ENCODE peak calls at places on chromosomes 5 and 9, in four cellular contexts. B is WTC11, W is SK-N-SH, Z is H1. K is an unnamed sample.

GRCh38 chr9:132879443-132880310 is 979 bp downstream of the SPACA9 start:
- DNase-seq in B (no peak), W (no peak), Z (no peak), K (no peak)

GRCh38 chr5:61280766-61281427 is 51.2 kb upstream of the ZSWIM6 start:
- DNase-seq in B (no peak), Z (no peak), W (no peak), K (no peak)

GRCh38 chr9:88808761-88809370 is 182.4 kb upstream of the S1PR3 start:
- DNase-seq in B (no peak), Z (no peak), W (no peak), K (no peak)

GRCh38 chr9:127991017-127991756 is 10.4 kb upstream of the EEIG1 start:
- DNase-seq in B (no peak), Z (no peak), W (no peak), K (no peak)

GRCh38 chr5:135051399-135051798 is 17.4 kb upstream of the PITX1 start:
- DNase-seq in B (no peak), Z (no peak), W (no peak), K (peak; percentile 37)

GRCh38 chr9:129811967-129812363 is 9.0 kb downstream of the TOR1B start:
- DNase-seq in W (no peak), Z (no peak), B (no peak), K (no peak)

GRCh38 chr9:81417299-81417675 is 272.1 kb downstream of the TLE1 start:
- DNase-seq in Z (no peak), B (no peak), W (no peak), K (no peak)

GRCh38 chr9:124326378-124326777 is 68.6 kb downstream of the NEK6 start:
- DNase-seq in B (no peak), Z (no peak), W (no peak), K (no peak)

GRCh38 chr5:134905246-134905996 is 490 bp downstream of the PCBD2 start:
- DNase-seq in B (no peak), W (peak; percentile 66), Z (no peak), K (no peak)

GRCh38 chr9:134800791-134801339 is 79.7 kb upstream of the FCN2 start:
- DNase-seq in W (no peak), Z (no peak), B (no peak), K (no peak)

GRCh38 chr5:134873987-134874830 is at the start of gene TXNDC15:
- DNase-seq in Z (peak; percentile 61), W (peak; percentile 93), B (peak; percentile 87), K (peak; percentile 88)

GRCh38 chr5:97735209-97735608 is 552.2 kb upstream of the RIOK2 start:
- DNase-seq in W (no peak), B (no peak), Z (no peak), K (no peak)

GRCh38 chr5:69334793-69335268 is 2.2 kb upstream of the CCDC125 start:
- DNase-seq in Z (peak; percentile 67), B (peak; percentile 85), W (peak; percentile 86), K (peak; percentile 51)

GRCh38 chr5:30401479-30402058 is 791.9 kb upstream of the CDH6 start:
- DNase-seq in Z (no peak), B (peak; percentile 76), W (peak; percentile 3), K (peak; percentile 18)

GRCh38 chr9:101114317-101114716 is 85.8 kb downstream of the PLPPR1 start:
- DNase-seq in Z (no peak), B (no peak), W (no peak), K (no peak)

GRCh38 chr9:120918931-120919638 is 7.5 kb downstream of the TRAF1 start:
- DNase-seq in W (no peak), B (no peak), Z (no peak), K (no peak)

GRCh38 chr5:159106569-159107282 is 7.0 kb upstream of the EBF1 start:
- DNase-seq in W (peak; percentile 91), B (peak; percentile 88), Z (no peak), K (peak; percentile 73)

GRCh38 chr5:67293177-67293576 is 96.6 kb upstream of the CD180 start:
- DNase-seq in W (no peak), B (no peak), Z (no peak), K (no peak)

GRCh38 chr9:107545036-107545435 is 55.5 kb upstream of the KLF4 start:
- DNase-seq in B (no peak), Z (no peak), W (no peak), K (no peak)

GRCh38 chr9:125238127-125238914 is 2.8 kb downstream of the HSPA5 start:
- DNase-seq in Z (no peak), W (no peak), B (no peak), K (no peak)

GRCh38 chr9:91777437-91777836 is 172.6 kb downstream of the ROR2 start:
- DNase-seq in W (no peak), Z (no peak), B (no peak), K (no peak)

GRCh38 chr5:179765400-179765799 is 28.4 kb upstream of the LTC4S start:
- DNase-seq in W (peak; percentile 8), B (no peak), Z (no peak), K (peak; percentile 70)

GRCh38 chr9:89712285-89712684 is 107.5 kb downstream of the GADD45G start:
- DNase-seq in Z (no peak), B (no peak), W (peak; percentile 47), K (no peak)

GRCh38 chr5:99032234-99033013 is 103.6 kb upstream of the CHD1 start:
- DNase-seq in W (peak; percentile 46), B (peak; percentile 38), Z (no peak), K (peak; percentile 35)

GRCh38 chr9:8351431-8351830 is 551.9 kb upstream of the DMAC1 start:
- DNase-seq in B (no peak), Z (no peak), W (no peak), K (no peak)

GRCh38 chr5:176400382-176401156 is 12.0 kb downstream of the HIGD2A start:
- DNase-seq in B (no peak), W (no peak), Z (no peak), K (no peak)

GRCh38 chr5:154409230-154409840 is 36.5 kb upstream of the SAP30L start:
- DNase-seq in B (no peak), W (no peak), Z (no peak), K (no peak)

GRCh38 chr5:160787247-160787646 is 64.8 kb downstream of the ATP10B start:
- DNase-seq in B (peak; percentile 59), W (no peak), Z (peak; percentile 15), K (no peak)

GRCh38 chr5:54718647-54719046 is 201.1 kb downstream of the SNX18 start:
- DNase-seq in W (no peak), Z (no peak), B (no peak), K (no peak)

GRCh38 chr5:83401122-83401620 is 70.4 kb upstream of the VCAN start:
- DNase-seq in W (no peak), B (no peak), Z (no peak), K (no peak)

GRCh38 chr5:19978466-19978865 is 9.5 kb downstream of the CDH18 start:
- DNase-seq in Z (no peak), B (no peak), W (no peak), K (no peak)

GRCh38 chr5:66814146-66814991 is 218.2 kb downstream of the MAST4 start:
- DNase-seq in B (peak; percentile 37), W (peak; percentile 66), Z (no peak), K (peak; percentile 46)

GRCh38 chr5:106962464-106963230 is 708.1 kb downstream of the EFNA5 start:
- DNase-seq in W (no peak), Z (no peak), B (no peak), K (no peak)

GRCh38 chr9:123954921-123955320 is 25.0 kb upstream of the DENND1A start:
- DNase-seq in B (no peak), W (no peak), Z (no peak), K (no peak)

GRCh38 chr5:95826949-95827595 is 4.5 kb upstream of the GLRX start:
- DNase-seq in W (no peak), Z (no peak), B (no peak), K (no peak)

GRCh38 chr5:178281321-178281720 is 48.7 kb upstream of the PHYKPL start:
- DNase-seq in Z (no peak), B (no peak), W (no peak), K (no peak)

GRCh38 chr9:129972816-129973215 is 70.2 kb downstream of the FNBP1 start:
- DNase-seq in W (no peak), Z (no peak), B (no peak), K (no peak)

GRCh38 chr9:126690431-126691051 is 76.8 kb downstream of the LMX1B start:
- DNase-seq in W (peak; percentile 82), B (peak; percentile 86), Z (no peak), K (peak; percentile 81)

GRCh38 chr9:100515578-100516494 is 42.9 kb downstream of the TMEFF1 start:
- DNase-seq in B (no peak), Z (no peak), W (no peak), K (no peak)

GRCh38 chr5:54704341-54704740 is 186.8 kb downstream of the SNX18 start:
- DNase-seq in B (no peak), W (no peak), Z (no peak), K (no peak)

GRCh38 chr5:149341846-149342245 is 3.5 kb upstream of the GRPEL2 start:
- DNase-seq in W (no peak), Z (no peak), B (no peak), K (no peak)
- TF ChIP-seq TEAD4 in W (no peak), Z (no peak), B (no peak), K (no peak)

DNA sequence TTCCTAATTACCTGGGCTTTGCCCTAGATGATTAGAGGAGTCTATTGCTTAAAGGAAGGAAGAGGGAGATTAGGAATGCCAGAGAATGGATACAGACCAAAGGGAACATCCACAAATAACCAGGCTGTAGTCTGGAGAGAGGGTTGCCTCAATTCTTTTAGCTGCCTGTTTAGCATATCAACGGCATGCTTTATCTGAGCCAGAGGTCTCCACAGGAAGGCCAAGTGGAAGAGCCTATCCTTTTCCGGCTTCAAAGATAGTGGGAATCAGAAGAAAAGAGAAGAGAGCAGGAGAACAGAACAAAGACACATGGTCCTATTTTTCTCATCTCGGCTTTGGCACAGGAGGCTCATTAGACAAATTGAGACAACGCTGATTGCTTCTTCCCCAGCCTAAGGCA is 142.4 kb downstream of the NMUR2 start:
- DNase-seq in B (peak; percentile 16), W (no peak), Z (peak; percentile 17), K (no peak)
- TF ChIP-seq TEAD4 in B (no peak), W (no peak), Z (peak; percentile 47), K (no peak)

DNA sequence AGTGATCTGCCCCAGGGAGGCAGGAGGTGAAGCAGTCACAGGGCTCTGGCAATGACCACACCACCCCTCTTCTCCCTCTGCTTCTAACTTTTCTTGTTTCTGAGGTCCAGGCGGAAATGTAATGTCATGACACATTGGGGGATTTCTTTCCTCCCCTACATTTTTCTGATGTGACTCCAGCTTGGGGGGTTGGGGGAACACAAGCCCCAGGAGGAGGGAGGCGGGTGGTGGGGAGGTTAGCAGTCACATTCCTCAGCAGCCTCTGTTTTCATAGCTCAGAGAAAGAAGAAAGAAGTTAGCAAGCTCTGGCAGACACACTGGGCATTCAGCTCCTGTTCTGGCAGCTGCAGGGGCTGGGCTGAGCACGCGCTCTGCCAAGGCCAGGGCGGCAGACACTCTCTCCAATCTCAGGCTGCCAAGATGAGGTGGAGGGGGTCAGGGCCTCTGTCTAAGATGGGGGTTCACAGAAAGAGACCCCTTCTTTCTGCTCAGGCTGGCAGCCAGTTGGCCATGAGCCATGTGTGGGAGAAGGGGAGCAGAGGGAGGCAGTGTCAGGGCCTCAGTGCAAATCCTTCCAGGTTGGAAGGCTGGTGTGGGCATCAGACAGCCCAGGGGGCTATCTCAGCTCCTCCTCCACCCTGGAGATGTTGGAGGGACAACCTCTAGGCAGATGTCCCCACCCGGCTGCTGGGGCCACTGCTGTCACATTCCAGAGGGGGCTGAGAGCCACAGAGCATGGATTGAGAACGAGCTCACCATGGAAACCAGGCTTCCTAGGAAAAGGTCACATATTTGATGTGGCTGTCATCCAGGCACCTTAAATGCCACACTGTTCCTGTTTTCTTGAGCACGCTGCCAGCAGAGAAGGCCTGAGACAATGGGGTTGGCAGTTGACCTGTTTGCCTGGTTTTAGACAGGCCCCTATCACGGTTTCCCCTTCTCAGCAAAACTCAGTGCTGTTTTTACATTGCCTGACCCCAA is 20.1 kb upstream of the PFDN1 start:
- DNase-seq in W (no peak), Z (no peak), B (no peak), K (no peak)
- TF ChIP-seq TEAD4 in W (peak; percentile 94), Z (no peak), B (no peak), K (no peak)

GRCh38 chr5:1177826-1178528 is 23.4 kb upstream of the SLC6A19 start:
- DNase-seq in W (no peak), Z (no peak), B (no peak), K (no peak)
- TF ChIP-seq TEAD4 in W (no peak), Z (no peak), B (no peak), K (no peak)